ENCODE peak calls at places on chromosomes 6 and 20, in seven cellular contexts. E, D, U, S, W, F and N are unnamed samples. For H3K9me3 and H3K4me1, the result is how much of the 10 kb centered on the place peaks cover.

GRCh38 chr20:50039706-50040431 is 57.1 kb downstream of the SNAI1 start:
- DNase-seq in E (no peak), W (no peak), D (no peak), F (no peak), S (no peak), U (no peak), N (no peak)

GRCh38 chr6:70758883-70759282 is 91.2 kb downstream of the SMAP1 start:
- DNase-seq in F (no peak), D (no peak), U (no peak), S (no peak), W (no peak), E (no peak), N (no peak)

GRCh38 chr20:51732454-51732791 is 35.8 kb downstream of the ATP9A start:
- DNase-seq in U (peak), D (no peak), E (no peak), S (no peak), W (no peak), F (no peak), N (no peak)

GRCh38 chr20:22389836-22390542 is 194.4 kb downstream of the FOXA2 start:
- DNase-seq in E (no peak), F (peak), S (no peak), U (no peak), D (no peak), W (no peak), N (peak)

GRCh38 chr6:159074866-159075265 is 30.1 kb upstream of the TAGAP start:
- DNase-seq in F (no peak), W (no peak), S (no peak), E (no peak), D (no peak), U (no peak), N (no peak)

GRCh38 chr6:45192556-45192955 is 135.6 kb upstream of the RUNX2 start:
- DNase-seq in S (no peak), F (no peak), W (no peak), E (no peak), U (no peak), D (no peak), N (no peak)

GRCh38 chr6:145886228-145886956 is 71.8 kb upstream of the FBXO30 start:
- DNase-seq in E (no peak), W (no peak), S (no peak), D (no peak), U (no peak), F (no peak), N (no peak)

GRCh38 chr20:17505664-17506517 is 25.3 kb downstream of the BFSP1 start:
- DNase-seq in D (no peak), U (no peak), E (no peak), F (no peak), S (peak), W (no peak), N (no peak)

GRCh38 chr20:46293084-46293483 is 15.2 kb downstream of the CDH22 start:
- DNase-seq in S (no peak), W (peak), U (no peak), D (no peak), F (no peak), E (no peak), N (no peak)

GRCh38 chr6:37938909-37939308 is 119.4 kb downstream of the ZFAND3 start:
- DNase-seq in W (no peak), S (no peak), E (no peak), D (no peak), U (no peak), F (no peak), N (no peak)

GRCh38 chr6:150269857-150270223 is 99.0 kb upstream of the IYD start:
- DNase-seq in E (no peak), S (no peak), W (no peak), U (no peak), D (no peak), F (peak), N (no peak)

GRCh38 chr20:8131598-8132014 is 460 bp upstream of the PLCB1 start:
- DNase-seq in F (no peak), W (no peak), E (no peak), S (no peak), D (peak), U (no peak), N (no peak)

GRCh38 chr20:38383147-38383546 is 36.9 kb downstream of the LBP start:
- DNase-seq in E (no peak), F (no peak), U (no peak), D (no peak), W (no peak), S (no peak), N (no peak)

GRCh38 chr6:101705866-101706265 is 312.4 kb downstream of the GRIK2 start:
- DNase-seq in D (no peak), S (no peak), F (no peak), W (no peak), E (no peak), U (no peak), N (no peak)

GRCh38 chr6:53794073-53794719 is 609 bp upstream of the LRRC1 start:
- DNase-seq in D (peak), W (peak), F (peak), S (peak), U (peak), E (no peak), N (peak)

GRCh38 chr6:30800876-30801275 is 56.5 kb upstream of the IER3 start:
- DNase-seq in S (no peak), U (no peak), E (no peak), D (no peak), W (no peak), F (no peak), N (peak)

GRCh38 chr20:17934141-17934862 is 34.3 kb downstream of the SNX5 start:
- DNase-seq in D (no peak), F (no peak), S (no peak), U (no peak), W (no peak), E (no peak), N (no peak)

GRCh38 chr20:4159765-4160490 is 144.6 kb upstream of the RNF24 start:
- DNase-seq in S (no peak), U (no peak), F (no peak), W (no peak), D (no peak), E (no peak), N (no peak)

GRCh38 chr6:135311446-135312200 is 130.5 kb downstream of the MYB start:
- DNase-seq in W (no peak), U (no peak), F (no peak), E (no peak), S (no peak), D (no peak), N (peak)

GRCh38 chr6:30075094-30075986 is at the start of gene RNF39:
- DNase-seq in E (no peak), W (no peak), F (no peak), S (no peak), U (no peak), D (peak), N (no peak)

GRCh38 chr20:62407221-62407992 is at the start of gene CABLES2:
- DNase-seq in W (peak), U (peak), F (peak), E (peak), D (peak), S (peak), N (peak)

GRCh38 chr6:113645576-113645970 is 211.6 kb upstream of the MARCKS start:
- DNase-seq in D (peak), S (no peak), F (no peak), E (no peak), W (peak), U (peak), N (no peak)

GRCh38 chr20:35332540-35333200 is 40.4 kb upstream of the FAM83C start:
- DNase-seq in S (no peak), D (no peak), W (no peak), F (no peak), U (no peak), E (no peak), N (no peak)

GRCh38 chr20:13868331-13868730 is 83.5 kb downstream of the NDUFAF5 start:
- DNase-seq in W (peak), U (peak), D (no peak), E (no peak), F (no peak), S (no peak), N (no peak)

GRCh38 chr6:51568771-51569170 is 518.6 kb downstream of the PKHD1 start:
- DNase-seq in F (no peak), D (no peak), E (no peak), S (no peak), W (no peak), U (no peak), N (no peak)

GRCh38 chr6:1162367-1163275 is 149.3 kb upstream of the FOXQ1 start:
- DNase-seq in D (no peak), U (no peak), F (no peak), W (no peak), E (no peak), S (no peak), N (no peak)

GRCh38 chr6:145809211-145809610 is 5.4 kb downstream of the FBXO30 start:
- DNase-seq in D (no peak), W (no peak), U (no peak), F (no peak), S (no peak), E (no peak), N (no peak)

GRCh38 chr20:3744806-3745685 is 12.6 kb downstream of the HSPA12B start:
- DNase-seq in E (no peak), S (peak), U (peak), D (no peak), W (peak), F (peak), N (peak)

GRCh38 chr20:9571783-9572182 is 57.4 kb downstream of the LAMP5 start:
- DNase-seq in E (no peak), D (no peak), F (no peak), U (no peak), S (no peak), W (no peak), N (no peak)

GRCh38 chr6:33710296-33711121 is 991 bp downstream of the UQCC2 start:
- DNase-seq in D (no peak), E (no peak), F (no peak), W (no peak), S (peak), U (no peak), N (no peak)

GRCh38 chr6:167113935-167114910 is 8.7 kb upstream of the CCR6 start:
- DNase-seq in S (no peak), D (no peak), F (no peak), E (peak), W (no peak), U (no peak), N (no peak)

GRCh38 chr20:57560554-57561355 is at the start of gene PCK1:
- DNase-seq in U (peak), D (no peak), S (no peak), E (no peak), W (peak), F (no peak), N (peak)

GRCh38 chr20:57561356-57562279 is 708 bp downstream of the PCK1 start:
- DNase-seq in E (no peak), W (no peak), S (no peak), U (no peak), D (no peak), F (no peak), N (no peak)

GRCh38 chr20:57559286-57559627 is 1.7 kb upstream of the PCK1 start:
- DNase-seq in E (no peak), D (no peak), W (no peak), U (no peak), F (no peak), S (no peak), N (no peak)

GRCh38 chr20:57558614-57559285 is 2.2 kb upstream of the PCK1 start:
- DNase-seq in U (no peak), S (no peak), F (no peak), D (no peak), E (no peak), W (no peak), N (no peak)

GRCh38 chr20:57559658-57560553 is 1.0 kb upstream of the PCK1 start:
- DNase-seq in F (no peak), E (no peak), U (no peak), W (no peak), S (no peak), D (no peak), N (no peak)
- TF ChIP-seq POLR2A in F (no peak), E (no peak), U (no peak), W (no peak), S (no peak), D (no peak), N (no peak)

GRCh38 chr20:60812561-60812960 is 439.5 kb upstream of the CDH4 start:
- DNase-seq in S (no peak), D (no peak), E (no peak), F (no peak), W (no peak), U (no peak), N (peak)
- H3K9me3 ChIP-seq in S (under half), D (under half), E (under half), F (under half), W (under half), U (under half), N (under half)

DNA sequence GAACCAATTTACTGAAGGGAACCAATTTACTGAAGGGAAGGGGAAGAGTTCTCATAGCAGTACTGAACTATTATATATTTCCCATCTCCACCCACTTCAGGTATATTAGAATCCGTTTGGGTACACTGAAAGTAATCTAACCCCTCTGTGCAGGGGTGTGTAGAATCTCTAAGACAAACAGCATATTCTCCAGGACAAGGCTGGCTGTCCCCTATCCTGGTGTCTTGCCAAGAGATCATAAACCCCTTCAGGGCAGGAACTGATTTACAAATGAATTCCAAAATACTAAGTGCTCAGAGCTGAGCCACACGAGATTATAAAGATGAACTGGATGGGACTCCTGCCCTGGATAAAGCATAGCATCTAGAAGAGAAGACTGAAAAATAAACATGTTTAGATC is 9.2 kb downstream of the ASF1A start:
- DNase-seq in D (no peak), F (no peak), E (no peak), W (no peak), U (no peak), S (no peak), N (no peak)
- H3K4me1 ChIP-seq in D (under half), F (under half), E (under half), W (under half), U (under half), S (under half), N (under half)

DNA sequence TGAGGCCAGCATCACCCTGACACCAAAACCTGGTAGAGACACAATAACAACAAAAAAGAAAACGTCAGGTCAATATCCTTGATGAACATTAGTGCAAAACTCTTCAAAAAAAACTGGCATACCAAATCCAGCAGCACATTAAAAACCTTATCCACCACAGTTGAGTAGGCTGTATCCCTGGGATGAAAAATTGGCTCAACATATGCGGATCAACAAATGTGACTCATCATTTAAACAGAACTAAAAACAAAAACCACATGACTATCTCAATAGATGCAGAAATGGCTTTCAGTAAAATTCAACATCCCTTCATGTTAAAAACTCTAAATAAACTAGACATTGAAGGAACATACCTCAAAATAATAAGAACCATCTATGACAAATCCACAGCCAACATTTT is 59.6 kb upstream of the PHIP start:
- DNase-seq in D (no peak), E (no peak), F (no peak), W (no peak), U (no peak), S (no peak), N (no peak)
- TF ChIP-seq POLR2A in D (no peak), E (no peak), F (no peak), W (no peak), U (no peak), S (no peak), N (no peak)

DNA sequence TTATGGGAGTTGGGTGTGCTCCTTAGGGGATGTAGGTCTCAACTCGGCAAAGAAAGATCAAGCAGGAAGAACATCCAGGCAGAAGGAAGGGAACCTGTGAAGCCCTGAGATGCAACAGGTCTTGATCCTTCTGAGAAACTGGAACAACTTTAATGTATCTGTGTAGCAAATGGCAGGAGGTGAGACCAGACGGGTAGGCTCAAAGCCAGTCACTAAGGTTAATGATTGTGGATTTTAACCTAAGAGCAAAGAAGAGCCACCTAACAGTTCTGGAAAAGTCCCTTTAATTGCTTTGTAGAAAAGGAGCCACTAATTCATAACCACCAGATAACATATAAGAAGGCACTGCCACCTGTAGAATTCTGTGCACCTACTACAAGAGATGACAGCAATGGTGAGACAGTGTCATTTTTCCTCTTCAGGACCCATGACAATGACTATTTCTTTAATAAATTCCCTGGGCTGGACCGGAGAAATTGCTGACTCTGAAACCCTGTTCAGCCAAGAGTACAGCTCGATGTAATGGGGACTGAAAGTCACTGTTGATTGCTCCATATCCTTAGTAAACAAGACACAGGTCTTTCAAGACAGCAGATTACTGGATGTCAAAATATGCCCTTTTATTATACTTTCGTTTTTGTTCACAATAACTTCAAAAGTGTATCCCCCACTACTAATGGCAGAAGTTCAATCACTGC is 326.2 kb downstream of the CBLN4 start:
- DNase-seq in F (no peak), W (no peak), D (no peak), S (no peak), E (no peak), U (no peak), N (no peak)
- H3K9me3 ChIP-seq in F (under half), W (under half), D (under half), S (under half), E (under half), U (under half), N (under half)

GRCh38 chr20:6492396-6493055 is 275.0 kb upstream of the BMP2 start:
- DNase-seq in D (no peak), U (no peak), W (no peak), S (no peak), F (no peak), E (no peak), N (no peak)
- H3K4me1 ChIP-seq in D (under half), U (under half), W (under half), S (under half), F (under half), E (under half), N (under half)